ENCODE peak calls at places on chromosomes 6 and 20, in eight cellular contexts. K, V, H, S, B, R, D and A are unnamed samples.

GRCh38 chr6:36546664-36546957 is 668 bp downstream of the STK38 start:
- DNase-seq in K (peak), V (no peak), H (no peak), S (no peak), B (no peak), R (no peak), D (no peak), A (no peak)

GRCh38 chr6:105611606-105612005 is 208.7 kb upstream of the PREP start:
- DNase-seq in K (peak), V (no peak), H (no peak), S (no peak), B (no peak), R (no peak), D (no peak), A (no peak)

GRCh38 chr6:33620584-33621395 is at the start of gene ITPR3:
- DNase-seq in K (peak), V (peak), H (no peak), S (peak), B (peak), R (peak), D (peak), A (peak)

GRCh38 chr6:122726649-122727048 is 52.9 kb upstream of the FABP7 start:
- DNase-seq in K (peak), V (peak), H (peak), S (no peak), B (no peak), R (no peak), D (no peak), A (no peak)

GRCh38 chr20:23237166-23237565 is 113.4 kb upstream of the NXT1 start:
- DNase-seq in K (no peak), V (no peak), H (no peak), S (peak), B (no peak), R (no peak), D (no peak), A (no peak)

GRCh38 chr6:52620055-52620905 is 43.4 kb upstream of the TRAM2 start:
- DNase-seq in K (no peak), V (no peak), H (no peak), S (no peak), B (no peak), R (no peak), D (no peak), A (no peak)

GRCh38 chr20:8131598-8132014 is 460 bp upstream of the PLCB1 start:
- DNase-seq in K (no peak), V (no peak), H (peak), S (no peak), B (no peak), R (no peak), D (no peak), A (peak)

GRCh38 chr6:79607000-79607399 is 24.1 kb upstream of the SH3BGRL2 start:
- DNase-seq in K (no peak), V (no peak), H (no peak), S (no peak), B (no peak), R (no peak), D (no peak), A (no peak)

GRCh38 chr6:125749112-125749863 is at the start of gene HEY2:
- DNase-seq in K (peak), V (peak), H (peak), S (peak), B (peak), R (peak), D (peak), A (peak)

GRCh38 chr6:7267521-7268091 is 45.4 kb downstream of the SSR1 start:
- DNase-seq in K (peak), V (peak), H (peak), S (no peak), B (no peak), R (peak), D (peak), A (no peak)

GRCh38 chr6:4401408-4402367 is 266.3 kb upstream of the ECI2 start:
- DNase-seq in K (no peak), V (no peak), H (peak), S (no peak), B (no peak), R (peak), D (no peak), A (no peak)

GRCh38 chr6:72624557-72625160 is 2.8 kb downstream of the KCNQ5 start:
- DNase-seq in K (peak), V (peak), H (no peak), S (no peak), B (no peak), R (no peak), D (no peak), A (no peak)

GRCh38 chr20:3239026-3239866 is at the start of gene SLC4A11:
- DNase-seq in K (peak), V (peak), H (no peak), S (peak), B (peak), R (peak), D (no peak), A (peak)

GRCh38 chr20:47250360-47250759 is 106.1 kb downstream of the ZMYND8 start:
- DNase-seq in K (no peak), V (no peak), H (no peak), S (no peak), B (no peak), R (no peak), D (no peak), A (no peak)

GRCh38 chr20:38127011-38127621 is 38.0 kb downstream of the TGM2 start:
- DNase-seq in K (peak), V (no peak), H (peak), S (no peak), B (no peak), R (peak), D (peak), A (peak)

GRCh38 chr6:151681426-151682059 is 125.9 kb upstream of the ESR1 start:
- DNase-seq in K (no peak), V (no peak), H (no peak), S (no peak), B (no peak), R (no peak), D (no peak), A (no peak)

GRCh38 chr6:53349209-53349693 is 501 bp upstream of the ELOVL5 start:
- DNase-seq in K (no peak), V (no peak), H (no peak), S (no peak), B (no peak), R (no peak), D (no peak), A (no peak)